ENCODE peak calls at places on chromosomes 3 and 15, in six cellular contexts. Q, C, H, P, T and U are unnamed samples.

GRCh38 chr15:70035051-70035718 is 62.5 kb downstream of the TLE3 start:
- DNase-seq in Q (no peak), C (no peak), H (no peak), P (no peak), T (no peak), U (no peak)

GRCh38 chr3:189502256-189502655 is 128.9 kb upstream of the TP63 start:
- DNase-seq in Q (no peak), C (no peak), H (no peak), P (no peak), T (no peak), U (no peak)

GRCh38 chr3:41690766-41691563 is 270.9 kb downstream of the ULK4 start:
- DNase-seq in Q (peak), C (peak), H (no peak), P (no peak), T (no peak), U (no peak)

GRCh38 chr3:86733257-86733656 is 257.7 kb downstream of the VGLL3 start:
- DNase-seq in Q (no peak), C (no peak), H (no peak), P (no peak), T (no peak), U (no peak)

GRCh38 chr15:83422541-83422940 is 24.6 kb upstream of the SH3GL3 start:
- DNase-seq in Q (no peak), C (no peak), H (no peak), P (no peak), T (no peak), U (no peak)

GRCh38 chr3:125125822-125126245 is 70.0 kb upstream of the HEG1 start:
- DNase-seq in Q (peak), C (peak), H (no peak), P (no peak), T (no peak), U (no peak)

GRCh38 chr3:128273116-128273840 is 120.0 kb downstream of the EEFSEC start:
- DNase-seq in Q (no peak), C (no peak), H (no peak), P (no peak), T (no peak), U (no peak)

GRCh38 chr3:157125101-157125500 is 34.8 kb downstream of the CCNL1 start:
- DNase-seq in Q (no peak), C (no peak), H (no peak), P (no peak), T (no peak), U (no peak)

GRCh38 chr3:187739125-187739560 is 6.1 kb downstream of the BCL6 start:
- DNase-seq in Q (peak), C (no peak), H (peak), P (peak), T (no peak), U (no peak)

GRCh38 chr3:136862611-136862951 is 573 bp downstream of the NCK1 start:
- DNase-seq in Q (peak), C (peak), H (peak), P (no peak), T (peak), U (no peak)

GRCh38 chr3:29644261-29644660 is 363.4 kb downstream of the RBMS3 start:
- DNase-seq in Q (no peak), C (no peak), H (no peak), P (no peak), T (no peak), U (no peak)

GRCh38 chr3:53616971-53617892 is 122.8 kb downstream of the CACNA1D start:
- DNase-seq in Q (no peak), C (no peak), H (no peak), P (no peak), T (no peak), U (no peak)

GRCh38 chr15:65377976-65378366 is at the start of gene IGDCC3:
- DNase-seq in Q (no peak), C (no peak), H (peak), P (no peak), T (no peak), U (peak)

GRCh38 chr3:173396191-173397041 is 1.1 kb upstream of the NLGN1 start:
- DNase-seq in Q (peak), C (peak), H (peak), P (no peak), T (no peak), U (no peak)

GRCh38 chr3:153373571-153373970 is 211.5 kb downstream of the RAP2B start:
- DNase-seq in Q (peak), C (peak), H (no peak), P (no peak), T (no peak), U (no peak)

GRCh38 chr3:78907367-78907766 is 860.4 kb downstream of the ROBO1 start:
- DNase-seq in Q (no peak), C (no peak), H (no peak), P (no peak), T (no peak), U (no peak)

GRCh38 chr3:87318609-87319008 is 42.2 kb upstream of the POU1F1 start:
- DNase-seq in Q (no peak), C (no peak), H (no peak), P (no peak), T (no peak), U (no peak)

GRCh38 chr15:64656508-64656907 is 118.9 kb downstream of the RBPMS2 start:
- DNase-seq in Q (no peak), C (no peak), H (no peak), P (no peak), T (no peak), U (no peak)

GRCh38 chr15:31360843-31361763 is 34.5 kb downstream of the KLF13 start:
- DNase-seq in Q (peak), C (peak), H (no peak), P (peak), T (peak), U (no peak)

GRCh38 chr15:33209575-33210519 is 15.3 kb upstream of the FMN1 start:
- DNase-seq in Q (no peak), C (no peak), H (no peak), P (no peak), T (no peak), U (no peak)

GRCh38 chr15:76905855-76906254 is 715 bp upstream of the SCAPER start:
- DNase-seq in Q (peak), C (no peak), H (no peak), P (no peak), T (no peak), U (no peak)

GRCh38 chr15:44163370-44163769 is 31.7 kb downstream of the FRMD5 start:
- DNase-seq in Q (no peak), C (no peak), H (no peak), P (no peak), T (no peak), U (no peak)

GRCh38 chr3:159919873-159920272 is 68.8 kb upstream of the IL12A start:
- DNase-seq in Q (no peak), C (no peak), H (no peak), P (no peak), T (no peak), U (no peak)

GRCh38 chr15:64246364-64247189 is 83.8 kb upstream of the PPIB start:
- DNase-seq in Q (no peak), C (peak), H (no peak), P (no peak), T (no peak), U (no peak)

GRCh38 chr15:84634228-84634837 is 19.8 kb downstream of the WDR73 start:
- DNase-seq in Q (no peak), C (no peak), H (no peak), P (no peak), T (no peak), U (no peak)

GRCh38 chr15:84629033-84629432 is 25.1 kb downstream of the WDR73 start:
- DNase-seq in Q (no peak), C (no peak), H (no peak), P (no peak), T (no peak), U (no peak)

GRCh38 chr15:84638103-84638502 is 16.0 kb downstream of the WDR73 start:
- DNase-seq in Q (peak), C (peak), H (no peak), P (no peak), T (no peak), U (no peak)

GRCh38 chr15:84631706-84632272 is 22.3 kb downstream of the WDR73 start:
- DNase-seq in Q (no peak), C (peak), H (no peak), P (no peak), T (no peak), U (no peak)

GRCh38 chr15:84633311-84634227 is 20.5 kb downstream of the WDR73 start:
- DNase-seq in Q (peak), C (peak), H (peak), P (peak), T (peak), U (peak)
- TF ChIP-seq CTCF in Q (no peak), C (no peak), H (no peak), P (no peak), T (no peak), U (no peak)

GRCh38 chr3:50155891-50156290 is 767 bp downstream of the SEMA3F start:
- DNase-seq in Q (no peak), C (peak), H (no peak), P (no peak), T (no peak), U (no peak)

GRCh38 chr3:50153782-50154475 is 1.2 kb upstream of the SEMA3F start:
- DNase-seq in Q (no peak), C (no peak), H (no peak), P (no peak), T (no peak), U (no peak)

GRCh38 chr3:50154840-50155490 is at the start of gene SEMA3F:
- DNase-seq in Q (peak), C (peak), H (peak), P (peak), T (peak), U (peak)

GRCh38 chr3:50155491-50155878 is 361 bp downstream of the SEMA3F start:
- DNase-seq in Q (no peak), C (no peak), H (no peak), P (no peak), T (no peak), U (no peak)

GRCh38 chr3:50154476-50154839 is 666 bp upstream of the SEMA3F start:
- DNase-seq in Q (no peak), C (no peak), H (no peak), P (no peak), T (no peak), U (no peak)
- TF ChIP-seq CTCF in Q (no peak), C (no peak), H (no peak), P (no peak), T (no peak), U (peak)

GRCh38 chr15:101135532-101136166 is 116.2 kb downstream of the CHSY1 start:
- DNase-seq in Q (no peak), C (no peak), H (no peak), P (peak), T (no peak), U (no peak)

GRCh38 chr15:101138086-101138660 is 113.7 kb downstream of the CHSY1 start:
- DNase-seq in Q (no peak), C (no peak), H (no peak), P (no peak), T (no peak), U (no peak)

GRCh38 chr15:101137312-101137940 is 114.4 kb downstream of the CHSY1 start:
- DNase-seq in Q (no peak), C (no peak), H (no peak), P (no peak), T (no peak), U (no peak)

GRCh38 chr15:101134780-101135179 is 117.1 kb downstream of the CHSY1 start:
- DNase-seq in Q (no peak), C (no peak), H (no peak), P (no peak), T (no peak), U (no peak)

GRCh38 chr15:101136381-101137268 is 115.2 kb downstream of the CHSY1 start:
- DNase-seq in Q (no peak), C (no peak), H (no peak), P (no peak), T (no peak), U (no peak)
- TF ChIP-seq CTCF in Q (no peak), C (no peak), H (no peak), P (no peak), T (no peak), U (no peak)

DNA sequence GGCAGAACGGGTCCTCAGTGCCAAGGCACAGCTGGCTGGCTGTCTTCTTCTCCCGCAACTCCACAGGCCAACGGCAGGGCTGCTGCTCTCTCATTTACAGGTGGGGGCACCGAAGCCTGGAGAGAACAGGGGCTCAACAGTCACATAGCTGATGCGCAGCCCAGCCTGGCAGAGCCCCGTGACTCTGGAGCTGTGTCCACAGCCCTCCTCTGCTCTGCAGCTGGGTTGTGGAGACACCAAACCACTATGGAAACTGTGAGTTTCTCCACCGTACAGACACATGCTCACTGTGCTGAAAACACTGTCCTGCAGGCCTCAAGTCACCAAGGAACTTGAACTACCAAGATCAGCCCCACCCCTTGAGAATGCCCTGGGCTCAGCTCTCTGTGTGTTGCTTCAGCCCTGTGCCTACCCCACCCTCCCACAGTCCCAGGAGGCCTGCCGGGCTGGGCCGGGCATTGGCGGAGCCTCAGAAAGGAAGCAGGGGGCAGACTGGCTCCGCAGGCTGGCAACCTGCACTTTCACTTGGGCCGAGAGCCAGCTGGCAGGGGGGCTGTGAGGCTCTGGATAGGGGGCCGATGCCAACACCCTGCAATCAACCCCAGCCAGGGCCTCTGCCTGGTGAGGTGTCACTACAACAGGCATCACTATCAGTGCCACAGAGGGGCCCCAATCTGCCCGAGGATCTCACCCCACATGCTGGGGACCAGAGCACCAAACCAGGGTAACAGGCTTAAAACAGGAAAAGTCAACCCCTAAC is 113.7 kb upstream of the RPL32 start:
- DNase-seq in Q (peak), C (peak), H (no peak), P (no peak), T (peak), U (no peak)
- TF ChIP-seq CTCF in Q (peak), C (no peak), H (no peak), P (no peak), T (no peak), U (no peak)